ENCODE peak calls at places on chromosomes 1 and 21, in nine cellular contexts. K is A549, M is breast epithelium, F is endothelial cell of umbilical vein, O is GM12891, B is stomach, Z is lower leg skin, A is Peyer's patch, R is spleen. U is an unnamed sample.

GRCh38 chr1:7558041-7558461 is 213.0 kb upstream of the VAMP3 start:
- DNase-seq in M (no peak), Z (no peak), F (no peak), B (no peak), A (no peak), R (peak; percentile 70), O (no peak), K (no peak), U (peak; percentile 57)

GRCh38 chr1:115246526-115246925 is 91.5 kb downstream of the NGF start:
- DNase-seq in Z (no peak), R (no peak), F (no peak), M (no peak), O (no peak), A (no peak), B (no peak), K (no peak), U (no peak)

GRCh38 chr1:18651727-18652126 is 21.1 kb downstream of the PAX7 start:
- DNase-seq in F (no peak), Z (no peak), B (no peak), M (no peak), K (no peak), R (no peak), O (no peak), A (no peak), U (no peak)

GRCh38 chr1:59025898-59026426 is 242.1 kb upstream of the JUN start:
- DNase-seq in R (no peak), B (no peak), M (no peak), A (peak; percentile 39), O (no peak), K (no peak), Z (no peak), F (no peak), U (no peak)

GRCh38 chr1:113975211-113975895 is 3.9 kb upstream of the OLFML3 start:
- DNase-seq in F (peak; percentile 24), B (no peak), R (no peak), O (no peak), M (no peak), Z (no peak), A (no peak), K (no peak), U (no peak)

GRCh38 chr1:16436946-16437474 is at the start of gene SPATA21:
- DNase-seq in M (no peak), O (no peak), Z (no peak), B (no peak), K (no peak), A (no peak), F (no peak), R (no peak), U (no peak)

GRCh38 chr1:89990976-89991831 is 3.7 kb upstream of the ZNF326 start:
- DNase-seq in F (no peak), K (no peak), B (no peak), M (no peak), Z (no peak), O (no peak), A (no peak), R (no peak), U (no peak)

GRCh38 chr1:26452459-26453183 is 19.6 kb upstream of the HMGN2 start:
- DNase-seq in F (no peak), Z (no peak), R (no peak), A (no peak), K (no peak), M (no peak), B (no peak), O (no peak), U (no peak)

GRCh38 chr1:232517204-232517603 is 112.7 kb downstream of the SIPA1L2 start:
- DNase-seq in M (no peak), R (no peak), O (no peak), A (no peak), F (no peak), B (no peak), K (no peak), Z (no peak), U (no peak)

GRCh38 chr1:230772457-230773395 is 25.5 kb downstream of the CAPN9 start:
- DNase-seq in O (no peak), B (peak; percentile 48), A (no peak), K (peak; percentile 44), F (no peak), M (no peak), R (no peak), Z (no peak), U (peak; percentile 44)

GRCh38 chr21:26070822-26071425 is 99.6 kb downstream of the APP start:
- DNase-seq in R (no peak), Z (peak; percentile 43), A (peak; percentile 43), M (no peak), F (peak; percentile 68), O (no peak), B (no peak), K (no peak), U (peak; percentile 40)

GRCh38 chr1:6435547-6435946 is 11.0 kb downstream of the ESPN start:
- DNase-seq in Z (no peak), R (no peak), O (no peak), K (no peak), M (no peak), B (no peak), A (no peak), F (no peak), U (no peak)

GRCh38 chr1:44049839-44050238 is 18.6 kb upstream of the SLC6A9 start:
- DNase-seq in O (no peak), K (no peak), A (no peak), M (no peak), F (peak; percentile 12), R (no peak), B (no peak), Z (no peak), U (no peak)

GRCh38 chr1:229753764-229754553 is 127.9 kb downstream of the URB2 start:
- DNase-seq in B (peak; percentile 45), A (no peak), K (no peak), R (no peak), F (no peak), M (no peak), O (no peak), Z (no peak), U (no peak)

DNA sequence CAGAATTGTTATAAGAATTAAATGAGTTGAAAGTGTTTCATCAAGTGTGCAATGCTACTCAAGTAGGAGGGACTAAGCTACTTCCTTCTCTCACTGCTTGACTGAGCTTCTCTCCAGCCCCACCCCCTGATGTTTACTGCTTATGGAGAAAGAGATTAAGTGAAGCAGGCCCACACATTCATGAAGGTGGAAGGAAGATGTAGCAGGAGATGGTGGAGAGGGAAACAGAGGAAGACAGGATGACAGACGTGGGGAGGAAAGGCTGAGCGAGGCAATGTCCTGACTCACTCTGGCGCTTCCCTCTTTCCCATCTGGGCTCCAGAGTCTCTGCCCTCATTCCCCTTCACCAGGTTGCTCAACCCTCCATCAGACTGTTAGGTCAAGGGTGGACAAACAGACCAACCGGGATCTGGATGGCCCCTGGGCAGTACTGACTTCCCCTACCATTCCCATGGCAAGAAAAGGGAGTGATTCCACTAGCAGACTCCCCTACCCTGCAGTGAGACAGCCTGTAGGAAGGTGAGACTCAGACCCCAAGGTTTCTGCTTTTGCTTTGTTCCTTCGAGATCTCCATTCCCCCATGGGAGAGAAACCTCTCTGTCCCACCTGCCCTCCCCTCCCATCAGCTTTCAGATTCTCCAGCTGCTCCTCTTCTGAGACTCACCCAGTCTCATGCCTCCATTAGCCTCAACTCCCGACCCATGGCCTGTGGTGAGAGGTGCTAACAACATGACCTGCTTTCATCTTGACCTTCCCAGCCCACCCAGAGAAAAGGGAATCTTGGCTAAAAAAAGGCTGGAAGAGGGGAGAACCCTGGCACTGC is 3.1 kb upstream of the ARHGEF2 start:
- DNase-seq in B (no peak), Z (no peak), A (peak; percentile 84), F (peak; percentile 55), O (no peak), M (no peak), R (peak; percentile 78), K (no peak), U (no peak)
- TF ChIP-seq POLR2A in B (no peak), Z (no peak), A (no peak), F (no peak), O (no peak), M (no peak), R (no peak), K (no peak), U (no peak)

DNA sequence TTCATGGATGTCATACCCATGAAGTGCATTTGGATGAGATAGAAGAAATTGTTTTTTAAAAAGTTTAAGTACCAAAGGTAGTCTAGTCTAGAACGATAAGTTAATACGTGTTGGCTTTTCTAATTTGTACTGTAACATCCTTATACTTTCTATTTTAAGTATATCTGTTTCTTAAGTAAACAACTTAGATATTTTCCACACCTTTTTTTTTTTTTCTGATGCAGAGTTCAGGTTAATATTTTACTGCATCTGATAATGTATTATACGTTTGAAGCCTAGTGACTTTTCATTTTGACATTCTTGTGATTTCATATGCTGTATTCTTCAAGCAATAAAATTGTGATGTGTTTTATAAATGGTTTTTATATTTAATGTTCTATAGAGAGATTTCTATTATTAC is 16.5 kb downstream of the DR1 start:
- DNase-seq in R (no peak), M (no peak), B (no peak), F (no peak), Z (no peak), A (no peak), K (no peak), O (no peak), U (no peak)
- TF ChIP-seq POLR2A in R (no peak), M (no peak), B (no peak), F (no peak), Z (no peak), A (no peak), K (no peak), O (no peak), U (no peak)

GRCh38 chr21:43719748-43720538 is 1.0 kb downstream of the PDXK start:
- DNase-seq in F (no peak), K (no peak), A (no peak), B (peak; percentile 39), M (no peak), Z (no peak), O (no peak), R (peak; percentile 91), U (peak; percentile 63)

GRCh38 chr21:43717166-43717853 is 1.6 kb upstream of the PDXK start:
- DNase-seq in B (no peak), F (no peak), O (no peak), M (no peak), K (no peak), A (no peak), R (no peak), Z (no peak), U (no peak)

GRCh38 chr21:43716376-43717165 is 2.4 kb upstream of the PDXK start:
- DNase-seq in B (no peak), M (no peak), A (no peak), O (no peak), Z (no peak), R (no peak), F (no peak), K (no peak), U (no peak)

GRCh38 chr21:43718872-43719747 is at the start of gene PDXK:
- DNase-seq in A (peak; percentile 85), R (peak; percentile 98), B (peak; percentile 92), Z (peak; percentile 66), M (peak; percentile 76), K (peak; percentile 38), F (peak; percentile 72), O (peak; percentile 79), U (peak; percentile 86)

GRCh38 chr21:43717967-43718871 is 710 bp upstream of the PDXK start:
- DNase-seq in A (no peak), O (no peak), R (peak; percentile 91), B (no peak), F (no peak), M (no peak), K (no peak), Z (no peak), U (no peak)
- TF ChIP-seq POLR2A in A (no peak), O (no peak), R (no peak), B (no peak), F (no peak), M (no peak), K (no peak), Z (no peak), U (no peak)

GRCh38 chr1:201396859-201397464 is 2.2 kb downstream of the LAD1 start:
- DNase-seq in Z (peak; percentile 67), R (no peak), M (peak; percentile 37), A (no peak), B (peak; percentile 87), O (no peak), F (no peak), K (peak; percentile 81), U (no peak)
- TF ChIP-seq POLR2A in Z (no peak), R (no peak), M (no peak), A (peak; percentile 40), B (no peak), O (no peak), F (no peak), K (no peak), U (no peak)